ENCODE peak calls at places on chromosomes 16 and 17, in four cellular contexts. One of them, this sample, is unnamed.

GRCh38 chr16:86918637-86919036 is 340.3 kb downstream of the FOXL1 start:
- DNase-seq in K562: no peak
- DNase-seq in uterus: no peak
- DNase-seq in spleen: no peak
- DNase-seq in this sample: no peak

GRCh38 chr17:2192367-2193028 is 111.1 kb downstream of the SMG6 start:
- DNase-seq in uterus: no peak
- DNase-seq in K562: no peak
- DNase-seq in spleen: peak; percentile 76
- DNase-seq in this sample: no peak

GRCh38 chr16:66304151-66304550 is 62.3 kb upstream of the CDH5 start:
- DNase-seq in uterus: no peak
- DNase-seq in spleen: no peak
- DNase-seq in K562: no peak
- DNase-seq in this sample: no peak

GRCh38 chr17:57514614-57515013 is 230.5 kb downstream of the CCDC182 start:
- DNase-seq in uterus: no peak
- DNase-seq in K562: no peak
- DNase-seq in spleen: no peak
- DNase-seq in this sample: no peak

GRCh38 chr16:81094771-81095251 is 1.4 kb downstream of the GCSH start:
- DNase-seq in spleen: no peak
- DNase-seq in K562: no peak
- DNase-seq in uterus: no peak
- DNase-seq in this sample: peak; percentile 36

GRCh38 chr17:58334661-58335060 is 6.1 kb upstream of the TSPOAP1 start:
- DNase-seq in K562: no peak
- DNase-seq in uterus: no peak
- DNase-seq in spleen: peak; percentile 78
- DNase-seq in this sample: no peak

GRCh38 chr17:10328206-10328605 is 44.6 kb downstream of the MYH13 start:
- DNase-seq in uterus: no peak
- DNase-seq in K562: no peak
- DNase-seq in spleen: no peak
- DNase-seq in this sample: no peak

GRCh38 chr16:13956635-13957196 is 36.8 kb downstream of the ERCC4 start:
- DNase-seq in K562: no peak
- DNase-seq in spleen: no peak
- DNase-seq in uterus: no peak
- DNase-seq in this sample: no peak

GRCh38 chr17:19979917-19980770 is 2.5 kb upstream of the AKAP10 start:
- DNase-seq in uterus: no peak
- DNase-seq in spleen: peak; percentile 86
- DNase-seq in K562: no peak
- DNase-seq in this sample: peak; percentile 50

GRCh38 chr16:81515281-81515680 is 70.7 kb downstream of the CMIP start:
- DNase-seq in K562: no peak
- DNase-seq in uterus: no peak
- DNase-seq in spleen: peak; percentile 47
- DNase-seq in this sample: no peak

GRCh38 chr16:50419116-50419515 is 50.3 kb upstream of the BRD7 start:
- DNase-seq in K562: no peak
- DNase-seq in spleen: no peak
- DNase-seq in uterus: no peak
- DNase-seq in this sample: no peak

GRCh38 chr17:751269-752001 is 629 bp downstream of the GEMIN4 start:
- DNase-seq in spleen: no peak
- DNase-seq in uterus: peak; percentile 44
- DNase-seq in K562: peak; percentile 20
- DNase-seq in this sample: peak; percentile 38

GRCh38 chr17:17859909-17860760 is 23.3 kb upstream of the SREBF1 start:
- DNase-seq in K562: peak; percentile 77
- DNase-seq in uterus: peak; percentile 64
- DNase-seq in spleen: peak; percentile 92
- DNase-seq in this sample: peak; percentile 76

GRCh38 chr16:14548933-14549788 is 80.9 kb downstream of the PARN start:
- DNase-seq in K562: no peak
- DNase-seq in uterus: no peak
- DNase-seq in spleen: no peak
- DNase-seq in this sample: no peak

GRCh38 chr16:25014500-25015147 is 545 bp downstream of the ARHGAP17 start:
- DNase-seq in K562: peak; percentile 74
- DNase-seq in uterus: peak; percentile 52
- DNase-seq in spleen: peak; percentile 91
- DNase-seq in this sample: peak; percentile 63

GRCh38 chr16:87762071-87762571 is 3.7 kb downstream of the KLHDC4 start:
- DNase-seq in K562: no peak
- DNase-seq in spleen: no peak
- DNase-seq in uterus: no peak
- DNase-seq in this sample: no peak

GRCh38 chr16:72108353-72109102 is 14.9 kb downstream of the DHX38 start:
- DNase-seq in K562: no peak
- DNase-seq in spleen: no peak
- DNase-seq in uterus: no peak
- DNase-seq in this sample: no peak

GRCh38 chr16:31701734-31702133 is 171.9 kb upstream of the ZNF267 start:
- DNase-seq in spleen: no peak
- DNase-seq in K562: no peak
- DNase-seq in uterus: no peak
- DNase-seq in this sample: no peak

GRCh38 chr17:21218101-21218500 is 4.1 kb upstream of the TMEM11 start:
- DNase-seq in spleen: no peak
- DNase-seq in K562: no peak
- DNase-seq in uterus: no peak
- DNase-seq in this sample: no peak

GRCh38 chr17:2393184-2393953 is 7.5 kb downstream of the MNT start:
- DNase-seq in uterus: peak; percentile 92
- DNase-seq in K562: peak; percentile 73
- DNase-seq in spleen: peak; percentile 98
- DNase-seq in this sample: peak; percentile 90

GRCh38 chr17:41511130-41511529 is 5.7 kb upstream of the KRT13 start:
- DNase-seq in uterus: no peak
- DNase-seq in spleen: no peak
- DNase-seq in K562: peak; percentile 93
- DNase-seq in this sample: no peak

GRCh38 chr16:53061701-53062159 is 6.9 kb downstream of the CHD9 start:
- DNase-seq in spleen: peak; percentile 89
- DNase-seq in K562: no peak
- DNase-seq in uterus: no peak
- DNase-seq in this sample: no peak

GRCh38 chr17:8162232-8162996 is at the start of gene VAMP2:
- DNase-seq in spleen: peak; percentile 96
- DNase-seq in uterus: peak; percentile 86
- DNase-seq in K562: peak; percentile 59
- DNase-seq in this sample: peak; percentile 78

GRCh38 chr17:37147301-37147812 is 198.6 kb downstream of the AATF start:
- DNase-seq in uterus: no peak
- DNase-seq in K562: no peak
- DNase-seq in spleen: no peak
- DNase-seq in this sample: no peak

GRCh38 chr16:67661101-67661661 is 421 bp downstream of the PARD6A start:
- DNase-seq in uterus: no peak
- DNase-seq in spleen: peak; percentile 89
- DNase-seq in K562: no peak
- DNase-seq in this sample: no peak

GRCh38 chr16:19744670-19745069 is 26.6 kb downstream of the IQCK start:
- DNase-seq in spleen: no peak
- DNase-seq in uterus: no peak
- DNase-seq in K562: no peak
- DNase-seq in this sample: no peak

GRCh38 chr17:55652114-55652513 is 70.5 kb downstream of the TMEM100 start:
- DNase-seq in spleen: no peak
- DNase-seq in uterus: no peak
- DNase-seq in K562: no peak
- DNase-seq in this sample: no peak

GRCh38 chr17:55645361-55645760 is 77.3 kb downstream of the TMEM100 start:
- DNase-seq in K562: no peak
- DNase-seq in uterus: no peak
- DNase-seq in spleen: no peak
- DNase-seq in this sample: no peak

GRCh38 chr17:55649935-55650597 is 72.6 kb downstream of the TMEM100 start:
- DNase-seq in K562: no peak
- DNase-seq in spleen: no peak
- DNase-seq in uterus: no peak
- DNase-seq in this sample: no peak

GRCh38 chr17:55644346-55644745 is 78.3 kb downstream of the TMEM100 start:
- DNase-seq in K562: no peak
- DNase-seq in uterus: no peak
- DNase-seq in spleen: no peak
- DNase-seq in this sample: no peak

DNA sequence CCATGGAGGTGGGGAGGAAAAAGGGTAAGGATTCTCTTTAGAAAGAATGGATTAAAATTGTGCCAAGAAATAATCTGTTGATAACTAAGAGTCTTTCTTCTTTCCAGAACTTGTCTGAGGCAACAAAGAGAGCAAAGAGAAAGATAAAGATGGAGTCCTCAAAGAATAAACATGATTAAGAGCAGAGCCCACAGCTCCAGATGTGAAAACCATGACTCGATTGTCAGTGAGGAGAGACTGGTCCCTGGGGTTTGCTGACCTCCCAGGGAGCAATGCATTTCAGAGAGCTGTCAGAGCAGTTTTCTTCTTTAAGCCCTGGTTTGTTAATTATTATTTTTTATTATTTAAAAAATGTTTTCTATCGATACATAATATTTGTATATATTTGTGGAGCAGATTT is 74.6 kb downstream of the TMEM100 start:
- DNase-seq in uterus: no peak
- DNase-seq in spleen: no peak
- DNase-seq in K562: no peak
- DNase-seq in this sample: no peak
- TF ChIP-seq POLR2A in uterus: no peak
- TF ChIP-seq POLR2A in spleen: no peak
- TF ChIP-seq POLR2A in K562: no peak
- TF ChIP-seq POLR2A in this sample: no peak

GRCh38 chr17:5500247-5500803 is 14.0 kb downstream of the MIS12 start:
- DNase-seq in uterus: no peak
- DNase-seq in K562: no peak
- DNase-seq in spleen: no peak
- DNase-seq in this sample: no peak

GRCh38 chr17:5501725-5502124 is 15.4 kb downstream of the MIS12 start:
- DNase-seq in K562: no peak
- DNase-seq in spleen: no peak
- DNase-seq in uterus: no peak
- DNase-seq in this sample: no peak

GRCh38 chr17:5499790-5500189 is 13.4 kb downstream of the MIS12 start:
- DNase-seq in K562: no peak
- DNase-seq in uterus: peak; percentile 24
- DNase-seq in spleen: no peak
- DNase-seq in this sample: no peak

GRCh38 chr17:5502552-5502951 is 16.2 kb downstream of the MIS12 start:
- DNase-seq in uterus: no peak
- DNase-seq in K562: no peak
- DNase-seq in spleen: no peak
- DNase-seq in this sample: no peak

GRCh38 chr17:5500804-5501391 is 14.5 kb downstream of the MIS12 start:
- DNase-seq in uterus: peak; percentile 91
- DNase-seq in spleen: peak; percentile 94
- DNase-seq in K562: no peak
- DNase-seq in this sample: peak; percentile 86
- H3K27ac ChIP-seq in uterus: peak overlapping the region; percentile 93
- H3K27ac ChIP-seq in spleen: no peak overlapping the region
- H3K27ac ChIP-seq in K562: no peak overlapping the region
- H3K27ac ChIP-seq in this sample: peak overlapping the region; percentile 45

GRCh38 chr17:39863244-39863917 is 731 bp downstream of the IKZF3 start:
- DNase-seq in K562: no peak
- DNase-seq in spleen: no peak
- DNase-seq in uterus: no peak
- DNase-seq in this sample: no peak

GRCh38 chr17:39867084-39867890 is 715 bp upstream of the ZPBP2 start:
- DNase-seq in spleen: peak; percentile 76
- DNase-seq in uterus: no peak
- DNase-seq in K562: no peak
- DNase-seq in this sample: peak; percentile 22

GRCh38 chr17:39866013-39866730 is 1.8 kb upstream of the ZPBP2 start:
- DNase-seq in uterus: no peak
- DNase-seq in K562: no peak
- DNase-seq in spleen: no peak
- DNase-seq in this sample: no peak

GRCh38 chr17:39861235-39861634 is 2.9 kb downstream of the IKZF3 start:
- DNase-seq in K562: no peak
- DNase-seq in uterus: no peak
- DNase-seq in spleen: no peak
- DNase-seq in this sample: no peak

GRCh38 chr17:39863918-39864746 is at the start of gene IKZF3:
- DNase-seq in spleen: peak; percentile 93
- DNase-seq in K562: peak; percentile 55
- DNase-seq in uterus: peak; percentile 19
- DNase-seq in this sample: peak; percentile 64
- TF ChIP-seq CTCF in spleen: peak; percentile 42
- TF ChIP-seq CTCF in K562: peak; percentile 65
- TF ChIP-seq CTCF in uterus: no peak
- TF ChIP-seq CTCF in this sample: no peak

GRCh38 chr16:30698139-30698815 is 694 bp upstream of the SRCAP start:
- DNase-seq in uterus: peak; percentile 99
- DNase-seq in spleen: peak; percentile 100
- DNase-seq in K562: peak; percentile 97
- DNase-seq in this sample: peak; percentile 94

GRCh38 chr16:30694926-30695678 is 3.9 kb upstream of the SRCAP start:
- DNase-seq in K562: no peak
- DNase-seq in uterus: no peak
- DNase-seq in spleen: no peak
- DNase-seq in this sample: no peak

GRCh38 chr16:30699615-30700099 is 686 bp downstream of the SRCAP start:
- DNase-seq in K562: no peak
- DNase-seq in uterus: no peak
- DNase-seq in spleen: peak; percentile 52
- DNase-seq in this sample: no peak

GRCh38 chr16:30698816-30699614 is at the start of gene SRCAP:
- DNase-seq in uterus: peak; percentile 90
- DNase-seq in spleen: peak; percentile 95
- DNase-seq in K562: peak; percentile 94
- DNase-seq in this sample: peak; percentile 95

GRCh38 chr16:30697264-30698138 is 1.5 kb upstream of the SRCAP start:
- DNase-seq in uterus: no peak
- DNase-seq in K562: peak; percentile 85
- DNase-seq in spleen: peak; percentile 8
- DNase-seq in this sample: peak; percentile 99
- TF ChIP-seq POLR2A in uterus: no peak
- TF ChIP-seq POLR2A in K562: no peak
- TF ChIP-seq POLR2A in spleen: no peak
- TF ChIP-seq POLR2A in this sample: no peak

DNA sequence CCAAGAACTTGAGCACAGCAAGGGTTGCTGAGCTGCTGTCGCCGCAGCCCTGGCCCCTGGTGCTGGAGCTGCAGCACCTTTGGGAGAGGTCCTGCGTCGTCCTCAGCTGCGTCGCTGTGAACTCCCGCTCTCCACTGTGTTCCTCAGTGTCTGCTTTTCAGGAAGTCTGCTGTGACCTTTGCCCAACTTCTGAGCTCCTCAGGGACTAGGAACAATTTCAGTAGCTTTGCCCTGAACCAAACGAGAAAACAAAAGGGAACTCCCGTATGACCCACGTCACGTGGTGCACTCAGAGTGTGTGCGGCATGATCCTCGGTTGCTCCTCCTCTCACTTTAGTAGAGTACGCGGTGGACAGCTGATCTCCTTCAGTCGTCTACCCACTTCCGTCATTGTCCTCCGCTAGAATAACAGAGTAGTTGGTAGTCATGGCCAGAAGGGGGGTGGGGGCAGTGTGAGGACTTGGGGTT is 44.2 kb downstream of the WDR45B start:
- DNase-seq in spleen: no peak
- DNase-seq in K562: no peak
- DNase-seq in uterus: no peak
- DNase-seq in this sample: peak; percentile 73
- H3K27ac ChIP-seq in spleen: no peak overlapping the region
- H3K27ac ChIP-seq in K562: no peak overlapping the region
- H3K27ac ChIP-seq in uterus: no peak overlapping the region
- H3K27ac ChIP-seq in this sample: peak overlapping the region; percentile 45